ENCODE peak calls at places on chromosome 6, in four cellular contexts. D, K, G and S are unnamed samples.

GRCh38 chr6:79373246-79373645 is 138.8 kb upstream of the HMGN3 start:
- DNase-seq in D (no peak), K (no peak), G (no peak), S (no peak)

GRCh38 chr6:15464211-15464725 is 198.6 kb downstream of the DTNBP1 start:
- DNase-seq in D (peak), K (peak), G (peak), S (peak)

GRCh38 chr6:41022294-41022693 is 16.7 kb downstream of the UNC5CL start:
- DNase-seq in D (no peak), K (no peak), G (no peak), S (no peak)

GRCh38 chr6:10460096-10460495 is 45.2 kb upstream of the TFAP2A start:
- DNase-seq in D (no peak), K (no peak), G (peak), S (no peak)

GRCh38 chr6:42158011-42158410 is 15.2 kb upstream of the GUCA1A start:
- DNase-seq in D (no peak), K (no peak), G (no peak), S (no peak)

GRCh38 chr6:128617285-128617684 is 96.9 kb upstream of the PTPRK start:
- DNase-seq in D (no peak), K (no peak), G (no peak), S (no peak)

GRCh38 chr6:136184738-136185137 is 65.4 kb downstream of the MTFR2 start:
- DNase-seq in D (no peak), K (no peak), G (no peak), S (no peak)

GRCh38 chr6:19413323-19413722 is 423.8 kb upstream of the ID4 start:
- DNase-seq in D (no peak), K (no peak), G (no peak), S (no peak)

GRCh38 chr6:37168809-37169457 is 1.0 kb upstream of the PIM1 start:
- DNase-seq in D (peak), K (peak), G (peak), S (no peak)

GRCh38 chr6:158408552-158409130 is 96.4 kb downstream of the TULP4 start:
- DNase-seq in D (no peak), K (no peak), G (no peak), S (no peak)

GRCh38 chr6:11685411-11686093 is 93.1 kb downstream of the ADTRP start:
- DNase-seq in D (no peak), K (peak), G (no peak), S (no peak)

GRCh38 chr6:117138407-117138806 is 127.0 kb upstream of the VGLL2 start:
- DNase-seq in D (no peak), K (no peak), G (no peak), S (no peak)

GRCh38 chr6:90816764-90817163 is 229.9 kb upstream of the MAP3K7 start:
- DNase-seq in D (no peak), K (peak), G (no peak), S (no peak)

GRCh38 chr6:2242311-2242710 is 3.1 kb downstream of the GMDS start:
- DNase-seq in D (no peak), K (no peak), G (no peak), S (no peak)

GRCh38 chr6:96931198-96931597 is 6.7 kb downstream of the KLHL32 start:
- DNase-seq in D (no peak), K (no peak), G (no peak), S (no peak)

GRCh38 chr6:40340196-40340595 is 247.0 kb downstream of the LRFN2 start:
- DNase-seq in D (no peak), K (no peak), G (no peak), S (no peak)

GRCh38 chr6:30884521-30885480 is 482 bp downstream of the DDR1 start:
- DNase-seq in D (peak), K (peak), G (peak), S (no peak)

GRCh38 chr6:100455230-100456124 is 9.2 kb downstream of the SIM1 start:
- DNase-seq in D (no peak), K (peak), G (no peak), S (no peak)